ENCODE peak calls at places on chromosomes 7 and 10, in ten cellular contexts. E is OCI-LY7; I is amniotic stem cell; L is globus pallidus; P is kidney; C is IMR-90; X is skeletal muscle cell; B is activated T-helper 1 cell treated with anti-CD3 and anti-CD28 coated beads, Interleukin-12 subunit alpha, Interleukin-12 subunit beta, Interleukin-2, Interleukin-4 antibody, amounts not matched to agents 30 ng/mL and 10 ng/mL and 1 ng/mL, durations not matched to agents 14 hours and 24 hours and 36 hours; J is NCI-H1105; Z is endodermal cell. U is an unnamed sample.

GRCh38 chr10:67990093-67990492 is 85.0 kb downstream of the HERC4 start:
- DNase-seq in I (no peak), X (no peak), B (no peak), J (no peak), L (no peak), Z (no peak), C (no peak), E (no peak), P (no peak), U (no peak)

GRCh38 chr7:114508096-114508495 is 93.5 kb downstream of the FOXP2 start:
- DNase-seq in L (no peak), Z (no peak), J (no peak), I (no peak), B (no peak), C (peak; percentile 47), E (no peak), X (peak; percentile 53), P (no peak), U (no peak)

GRCh38 chr10:76311752-76312699 is 880.6 kb downstream of the LRMDA start:
- DNase-seq in Z (peak; percentile 83), E (peak; percentile 12), J (no peak), I (no peak), X (no peak), P (no peak), B (no peak), L (no peak), C (no peak), U (peak; percentile 62)

GRCh38 chr7:40604601-40605438 is 470.0 kb downstream of the SUGCT start:
- DNase-seq in Z (peak; percentile 89), L (peak; percentile 63), B (no peak), X (peak; percentile 7), I (no peak), J (peak; percentile 22), P (peak; percentile 70), C (peak; percentile 52), E (peak; percentile 41), U (peak; percentile 78)

GRCh38 chr7:43766564-43766963 is 8.1 kb downstream of the BLVRA start:
- DNase-seq in P (no peak), Z (peak; percentile 50), B (no peak), L (no peak), I (no peak), X (no peak), J (no peak), E (no peak), C (no peak), U (no peak)

GRCh38 chr10:61452655-61453641 is at the start of gene TMEM26:
- DNase-seq in B (no peak), E (no peak), I (no peak), Z (peak; percentile 88), L (peak; percentile 62), X (no peak), C (peak; percentile 30), P (peak; percentile 92), J (no peak), U (no peak)

GRCh38 chr7:101699399-101699798 is 70.3 kb upstream of the MYL10 start:
- DNase-seq in L (no peak), Z (no peak), X (no peak), I (no peak), P (no peak), B (no peak), E (no peak), J (no peak), C (no peak), U (no peak)

GRCh38 chr10:92074126-92074887 is 150.7 kb downstream of the BTAF1 start:
- DNase-seq in J (no peak), X (no peak), I (no peak), B (no peak), L (no peak), E (peak; percentile 44), P (no peak), C (peak; percentile 6), Z (no peak), U (peak; percentile 32)

GRCh38 chr10:90780488-90780887 is 77.4 kb downstream of the HTR7 start:
- DNase-seq in J (no peak), Z (no peak), I (no peak), C (no peak), E (no peak), X (no peak), P (no peak), L (no peak), B (no peak), U (no peak)

GRCh38 chr7:134875867-134876266 is 96.4 kb downstream of the CALD1 start:
- DNase-seq in E (no peak), B (no peak), C (peak; percentile 80), P (no peak), Z (no peak), X (peak; percentile 91), J (no peak), I (no peak), L (no peak), U (no peak)

GRCh38 chr7:151940048-151940845 is 16.0 kb upstream of the GALNTL5 start:
- DNase-seq in C (peak; percentile 62), J (no peak), L (no peak), P (no peak), I (peak; percentile 1), Z (no peak), X (peak; percentile 9), E (no peak), B (no peak), U (peak; percentile 67)

GRCh38 chr7:158821173-158822021 is 7.9 kb downstream of the ESYT2 start:
- DNase-seq in X (peak; percentile 49), J (no peak), E (no peak), B (no peak), I (peak; percentile 51), P (no peak), C (peak; percentile 75), L (no peak), Z (peak; percentile 46), U (peak; percentile 63)

GRCh38 chr10:93680414-93681047 is 21.9 kb downstream of the FRA10AC1 start:
- DNase-seq in C (peak; percentile 37), X (no peak), P (no peak), B (no peak), I (peak; percentile 27), E (peak; percentile 70), J (peak; percentile 13), L (peak; percentile 18), Z (no peak), U (peak; percentile 71)

GRCh38 chr7:69732203-69732602 is 133.9 kb downstream of the AUTS2 start:
- DNase-seq in Z (no peak), P (no peak), I (no peak), L (no peak), B (no peak), X (no peak), J (no peak), E (no peak), C (no peak), U (peak; percentile 42)

GRCh38 chr7:37927739-37928444 is 7.5 kb downstream of the EPDR1 start:
- DNase-seq in J (no peak), P (no peak), E (no peak), B (no peak), X (no peak), I (no peak), Z (no peak), L (no peak), C (no peak), U (peak; percentile 49)

GRCh38 chr10:93061594-93062498 is 1.2 kb downstream of the CYP26C1 start:
- DNase-seq in J (no peak), P (peak; percentile 70), E (no peak), B (no peak), Z (no peak), I (no peak), X (no peak), L (no peak), C (peak; percentile 33), U (no peak)

GRCh38 chr10:131859341-131860020 is 41.3 kb upstream of the PPP2R2D start:
- DNase-seq in C (no peak), B (no peak), X (no peak), J (no peak), I (no peak), Z (peak; percentile 38), E (no peak), P (peak; percentile 14), L (no peak), U (no peak)

GRCh38 chr10:126640391-126640790 is 30.1 kb downstream of the C10orf90 start:
- DNase-seq in P (no peak), E (no peak), J (no peak), L (no peak), I (no peak), C (no peak), X (no peak), Z (no peak), B (no peak), U (peak; percentile 17)

GRCh38 chr7:128217030-128217805 is 23.9 kb upstream of the LEP start:
- DNase-seq in X (peak; percentile 53), L (no peak), C (peak; percentile 52), Z (peak; percentile 75), E (no peak), I (no peak), J (no peak), B (no peak), P (no peak), U (peak; percentile 94)

GRCh38 chr7:95772771-95773581 is 622 bp downstream of the DYNC1I1 start:
- DNase-seq in P (peak; percentile 55), X (no peak), C (no peak), I (no peak), E (no peak), J (peak; percentile 31), L (peak; percentile 39), Z (peak; percentile 73), B (no peak), U (no peak)

GRCh38 chr10:129323311-129323710 is 143.7 kb upstream of the MGMT start:
- DNase-seq in X (no peak), J (no peak), Z (no peak), E (no peak), B (no peak), C (no peak), L (no peak), P (no peak), I (no peak), U (no peak)

GRCh38 chr7:23093111-23093510 is 12.5 kb upstream of the KLHL7 start:
- DNase-seq in L (no peak), B (no peak), P (no peak), Z (no peak), E (no peak), C (peak; percentile 56), X (no peak), I (no peak), J (no peak), U (no peak)

GRCh38 chr7:4800926-4801838 is 25.8 kb downstream of the AP5Z1 start:
- DNase-seq in L (no peak), B (no peak), I (no peak), Z (no peak), X (no peak), J (no peak), C (no peak), P (no peak), E (no peak), U (no peak)

U was measured in NB4.